ENCODE peak calls at places on chromosomes 1 and 21, in five cellular contexts. B, F, R, A and Z are unnamed samples.
A peak's percentile ranks its signal among the peaks of the same experiment; 100 is the strongest.

GRCh38 chr1:53572061-53572801 is 113.0 kb downstream of the DMRTB1 start:
- DNase-seq in B (peak; percentile 79), F (peak; percentile 82), R (peak; percentile 44), A (peak; percentile 61), Z (peak; percentile 87)

GRCh38 chr1:208857471-208857870 is 613.3 kb upstream of the PLXNA2 start:
- DNase-seq in B (no peak), F (no peak), R (no peak), A (no peak), Z (no peak)

GRCh38 chr1:66943361-66943969 is 18.7 kb downstream of the MIER1 start:
- DNase-seq in B (no peak), F (no peak), R (no peak), A (no peak), Z (no peak)

GRCh38 chr21:34889537-34890257 is 159.4 kb downstream of the RUNX1 start:
- DNase-seq in B (peak; percentile 78), F (peak; percentile 51), R (peak; percentile 88), A (peak; percentile 63), Z (peak; percentile 54)

GRCh38 chr1:8365661-8366362 is 47.9 kb downstream of the SLC45A1 start:
- DNase-seq in B (no peak), F (no peak), R (peak; percentile 39), A (no peak), Z (no peak)

GRCh38 chr1:178282949-178283367 is 189.1 kb downstream of the RASAL2 start:
- DNase-seq in B (no peak), F (no peak), R (no peak), A (no peak), Z (peak; percentile 52)

GRCh38 chr21:42765656-42766055 is 112.2 kb downstream of the PDE9A start:
- DNase-seq in B (no peak), F (no peak), R (no peak), A (no peak), Z (no peak)

GRCh38 chr1:1071486-1072298 is 2.4 kb downstream of the RNF223 start:
- DNase-seq in B (no peak), F (no peak), R (no peak), A (no peak), Z (no peak)

GRCh38 chr1:194908643-194909042 is 1699.6 kb downstream of the KCNT2 start:
- DNase-seq in B (no peak), F (no peak), R (no peak), A (no peak), Z (no peak)

GRCh38 chr1:159705251-159705910 is 9.0 kb downstream of the CRP start:
- DNase-seq in B (no peak), F (no peak), R (no peak), A (no peak), Z (no peak)

GRCh38 chr1:27966402-27967105 is 6.8 kb downstream of the XKR8 start:
- DNase-seq in B (peak; percentile 22), F (no peak), R (no peak), A (no peak), Z (peak; percentile 52)

GRCh38 chr1:160117300-160117699 is 1.7 kb downstream of the ATP1A2 start:
- DNase-seq in B (no peak), F (no peak), R (no peak), A (no peak), Z (no peak)

GRCh38 chr1:196344462-196344861 is 263.8 kb downstream of the KCNT2 start:
- DNase-seq in B (no peak), F (no peak), R (no peak), A (no peak), Z (no peak)

GRCh38 chr1:188825471-188825870 is 1652.2 kb downstream of the BRINP3 start:
- DNase-seq in B (no peak), F (no peak), R (no peak), A (no peak), Z (no peak)

GRCh38 chr1:186474208-186474607 is 13.3 kb upstream of the PDC start:
- DNase-seq in B (no peak), F (no peak), R (no peak), A (peak; percentile 76), Z (peak; percentile 4)

GRCh38 chr1:111755321-111756123 is at the start of gene DDX20:
- DNase-seq in B (peak; percentile 85), F (peak; percentile 94), R (peak; percentile 97), A (peak; percentile 95), Z (peak; percentile 94)

GRCh38 chr1:236526079-236526478 is 2.3 kb downstream of the LGALS8 start:
- DNase-seq in B (no peak), F (no peak), R (no peak), A (no peak), Z (no peak)

GRCh38 chr1:54547601-54548388 is at the start of gene ACOT11:
- DNase-seq in B (no peak), F (peak; percentile 90), R (peak; percentile 93), A (no peak), Z (peak; percentile 57)

GRCh38 chr21:28867401-28867800 is 125.3 kb downstream of the LTN1 start:
- DNase-seq in B (no peak), F (no peak), R (no peak), A (no peak), Z (no peak)

GRCh38 chr1:13725714-13726175 is 25.8 kb downstream of the PRDM2 start:
- DNase-seq in B (no peak), F (peak; percentile 7), R (no peak), A (peak; percentile 54), Z (no peak)

GRCh38 chr1:3240524-3241235 is 171.7 kb downstream of the PRDM16 start:
- DNase-seq in B (no peak), F (no peak), R (peak; percentile 63), A (no peak), Z (no peak)

GRCh38 chr1:214124281-214124805 is 136.6 kb downstream of the PROX1 start:
- DNase-seq in B (no peak), F (peak; percentile 37), R (no peak), A (no peak), Z (no peak)

GRCh38 chr1:202501281-202501680 is 152.8 kb downstream of the PPP1R12B start:
- DNase-seq in B (no peak), F (peak; percentile 19), R (no peak), A (peak; percentile 34), Z (peak; percentile 41)

GRCh38 chr1:185045793-185046441 is 559 bp downstream of the RNF2 start:
- DNase-seq in B (peak; percentile 38), F (peak; percentile 50), R (peak; percentile 51), A (peak; percentile 24), Z (peak; percentile 43)

GRCh38 chr1:165444897-165445370 is at the start of gene RXRG:
- DNase-seq in B (no peak), F (peak; percentile 31), R (no peak), A (no peak), Z (no peak)

GRCh38 chr21:31008355-31008754 is 29.9 kb downstream of the KRTAP19-8 start:
- DNase-seq in B (no peak), F (no peak), R (no peak), A (no peak), Z (no peak)

GRCh38 chr1:205507896-205508714 is 3.6 kb downstream of the CDK18 start:
- DNase-seq in B (no peak), F (peak; percentile 68), R (no peak), A (no peak), Z (no peak)

GRCh38 chr1:16294219-16295212 is 57.5 kb upstream of the CPLANE2 start:
- DNase-seq in B (no peak), F (no peak), R (no peak), A (no peak), Z (no peak)

GRCh38 chr1:55774446-55774845 is 559.3 kb upstream of the USP24 start:
- DNase-seq in B (no peak), F (no peak), R (no peak), A (no peak), Z (no peak)

GRCh38 chr1:166164995-166165660 is 1.7 kb downstream of the FAM78B start:
- DNase-seq in B (no peak), F (peak; percentile 72), R (peak; percentile 52), A (peak; percentile 22), Z (no peak)

GRCh38 chr21:28793043-28793442 is 199.6 kb downstream of the LTN1 start:
- DNase-seq in B (no peak), F (no peak), R (no peak), A (peak; percentile 11), Z (no peak)

GRCh38 chr1:6014130-6014999 is 22.1 kb upstream of the NPHP4 start:
- DNase-seq in B (no peak), F (no peak), R (peak; percentile 40), A (no peak), Z (no peak)

GRCh38 chr1:164659621-164660414 is 100.8 kb downstream of the PBX1 start:
- DNase-seq in B (no peak), F (no peak), R (no peak), A (no peak), Z (no peak)

GRCh38 chr1:119617751-119618691 is 30.0 kb downstream of the ZNF697 start:
- DNase-seq in B (no peak), F (no peak), R (no peak), A (no peak), Z (no peak)

GRCh38 chr1:206962269-206962668 is 8.0 kb downstream of the FCAMR start:
- DNase-seq in B (no peak), F (no peak), R (no peak), A (no peak), Z (no peak)

GRCh38 chr1:228020686-228021525 is 14.1 kb downstream of the WNT3A start:
- DNase-seq in B (no peak), F (no peak), R (peak; percentile 30), A (no peak), Z (no peak)

GRCh38 chr1:234163267-234163919 is 209.9 kb upstream of the COA6 start:
- DNase-seq in B (no peak), F (no peak), R (no peak), A (no peak), Z (no peak)

GRCh38 chr1:24276791-24277190 is 42.4 kb upstream of the GRHL3 start:
- DNase-seq in B (no peak), F (no peak), R (no peak), A (no peak), Z (no peak)

GRCh38 chr1:156721131-156721924 is 6.9 kb upstream of the METTL25B start:
- DNase-seq in B (no peak), F (no peak), R (no peak), A (no peak), Z (no peak)

GRCh38 chr1:206469411-206469932 is 804 bp upstream of the IKBKE start:
- DNase-seq in B (no peak), F (no peak), R (no peak), A (no peak), Z (peak; percentile 62)